ENCODE peak calls at places on chromosomes 16 and 17, in nine cellular contexts. I, S, V, N, E, W, U, T and G are unnamed samples. For H3K4me1, the result is how much of the 10 kb centered on the place peaks cover.

GRCh38 chr17:6374271-6374691 is 60.6 kb downstream of the AIPL1 start:
- DNase-seq in N (no peak), E (no peak), V (peak), T (peak), I (peak), W (no peak), U (peak), S (no peak), G (no peak)

GRCh38 chr17:17492085-17492484 is 4.1 kb downstream of the RASD1 start:
- DNase-seq in U (no peak), W (no peak), V (no peak), S (no peak), N (no peak), E (no peak), I (no peak), T (peak), G (no peak)

GRCh38 chr17:13500947-13501346 is 100.8 kb downstream of the HS3ST3A1 start:
- DNase-seq in T (no peak), N (no peak), U (no peak), I (no peak), W (no peak), S (no peak), E (no peak), V (no peak), G (no peak)

GRCh38 chr16:31063495-31063842 is 10.6 kb downstream of the ZNF668 start:
- DNase-seq in E (no peak), S (no peak), T (no peak), U (no peak), I (no peak), V (no peak), W (no peak), N (no peak), G (no peak)

GRCh38 chr16:70717065-70717464 is 31.2 kb upstream of the MTSS2 start:
- DNase-seq in V (no peak), I (no peak), E (no peak), U (no peak), W (no peak), N (no peak), S (no peak), T (no peak), G (no peak)

GRCh38 chr17:75325827-75326586 is 36.8 kb upstream of the SLC25A19 start:
- DNase-seq in E (no peak), W (no peak), U (no peak), T (peak), S (no peak), N (peak), V (no peak), I (no peak), G (no peak)

GRCh38 chr16:17555176-17555575 is 84.4 kb upstream of the XYLT1 start:
- DNase-seq in V (no peak), W (peak), U (peak), S (no peak), E (no peak), I (no peak), N (peak), T (no peak), G (no peak)

GRCh38 chr16:48542020-48542473 is 67.9 kb downstream of the N4BP1 start:
- DNase-seq in I (peak), U (peak), W (peak), E (peak), S (no peak), T (no peak), N (peak), V (peak), G (peak)

GRCh38 chr17:69245617-69246016 is 17.0 kb upstream of the ABCA10 start:
- DNase-seq in S (no peak), V (no peak), N (no peak), E (no peak), U (no peak), W (no peak), T (no peak), I (no peak), G (no peak)

GRCh38 chr17:77571562-77571981 is 386.9 kb upstream of the TNRC6C start:
- DNase-seq in W (peak), S (no peak), U (no peak), E (peak), I (no peak), N (peak), V (no peak), T (no peak), G (no peak)

GRCh38 chr16:57536306-57537193 is at the start of gene CCDC102A:
- DNase-seq in N (peak), T (peak), U (no peak), I (peak), V (peak), S (no peak), W (peak), E (peak), G (peak)

GRCh38 chr17:7208027-7208571 is 11.5 kb downstream of the DLG4 start:
- DNase-seq in S (no peak), N (no peak), V (peak), T (peak), E (no peak), W (no peak), U (no peak), I (no peak), G (no peak)

GRCh38 chr16:57614546-57615343 is 13.7 kb upstream of the ADGRG1 start:
- DNase-seq in U (no peak), T (peak), S (no peak), I (peak), W (no peak), E (peak), V (no peak), N (no peak), G (peak)

GRCh38 chr16:48153689-48154265 is 2.0 kb downstream of the ABCC12 start:
- DNase-seq in V (no peak), T (no peak), I (no peak), N (no peak), S (no peak), E (no peak), U (no peak), W (no peak), G (no peak)

GRCh38 chr16:55035037-55035436 is 104.4 kb downstream of the IRX5 start:
- DNase-seq in N (peak), I (peak), V (peak), W (no peak), T (peak), E (peak), S (no peak), U (peak), G (no peak)

GRCh38 chr17:41535764-41536481 is 7.8 kb upstream of the KRT19 start:
- DNase-seq in I (peak), W (no peak), N (no peak), S (no peak), T (peak), E (no peak), V (no peak), U (no peak), G (no peak)

GRCh38 chr16:85222151-85222863 is 110.0 kb upstream of the CIBAR2 start:
- DNase-seq in E (no peak), N (no peak), I (no peak), V (peak), W (peak), T (peak), U (no peak), S (no peak), G (no peak)

GRCh38 chr16:10629592-10629963 is 49.2 kb upstream of the EMP2 start:
- DNase-seq in E (no peak), N (no peak), T (peak), W (no peak), U (no peak), V (no peak), I (peak), S (no peak), G (no peak)

GRCh38 chr16:74291577-74292208 is 4.9 kb upstream of the PSMD7 start:
- DNase-seq in W (peak), I (no peak), S (no peak), V (no peak), E (no peak), N (no peak), T (no peak), U (peak), G (no peak)

GRCh38 chr17:59757043-59757824 is 49.8 kb downstream of the VMP1 start:
- DNase-seq in W (no peak), V (no peak), U (no peak), N (peak), E (no peak), I (no peak), S (no peak), T (no peak), G (no peak)

GRCh38 chr17:16243385-16243784 is 26.4 kb downstream of the PIGL start:
- DNase-seq in E (no peak), W (peak), S (no peak), N (no peak), T (peak), V (no peak), I (no peak), U (no peak), G (no peak)

GRCh38 chr17:18997650-18998196 is 6.8 kb downstream of the FAM83G start:
- DNase-seq in W (no peak), N (no peak), E (no peak), I (no peak), T (no peak), U (no peak), S (no peak), V (no peak), G (no peak)

GRCh38 chr17:17868637-17869522 is 32.1 kb upstream of the SREBF1 start:
- DNase-seq in T (peak), W (peak), V (peak), I (no peak), N (no peak), E (no peak), S (no peak), U (no peak), G (peak)

GRCh38 chr17:27818311-27819170 is 18.2 kb upstream of the NOS2 start:
- DNase-seq in T (no peak), N (no peak), V (no peak), W (no peak), U (no peak), E (no peak), I (peak), S (no peak), G (no peak)

GRCh38 chr17:40312131-40312731 is 3.3 kb downstream of the RARA start:
- DNase-seq in N (no peak), I (no peak), E (peak), S (no peak), W (no peak), T (no peak), U (peak), V (no peak), G (peak)

GRCh38 chr17:4834621-4835020 is 1.5 kb downstream of the MINK1 start:
- DNase-seq in E (no peak), W (no peak), N (no peak), S (no peak), U (peak), V (no peak), T (no peak), I (peak), G (peak)

GRCh38 chr17:14745541-14745940 is 444.7 kb downstream of the HS3ST3B1 start:
- DNase-seq in E (no peak), T (no peak), V (no peak), N (peak), U (peak), W (peak), I (no peak), S (no peak), G (no peak)

GRCh38 chr17:50831430-50832064 is 3.8 kb upstream of the WFIKKN2 start:
- DNase-seq in E (no peak), W (no peak), T (peak), U (no peak), V (no peak), S (no peak), I (no peak), N (no peak), G (peak)

GRCh38 chr16:27305839-27306442 is 7.8 kb upstream of the IL4R start:
- DNase-seq in I (no peak), V (no peak), N (no peak), S (no peak), E (no peak), T (no peak), W (no peak), U (no peak), G (no peak)

GRCh38 chr17:62714016-62714777 is 86.7 kb downstream of the MRC2 start:
- DNase-seq in U (no peak), N (peak), T (peak), W (peak), V (no peak), I (no peak), S (no peak), E (no peak), G (no peak)

GRCh38 chr16:27839419-27839818 is 224.1 kb downstream of the GSG1L start:
- DNase-seq in W (no peak), S (no peak), N (peak), E (no peak), T (peak), U (peak), V (no peak), I (no peak), G (no peak)

GRCh38 chr16:57999366-57999970 is 1.0 kb downstream of the ZNF319 start:
- DNase-seq in I (no peak), E (peak), N (peak), W (peak), V (peak), U (peak), T (peak), S (no peak), G (peak)

GRCh38 chr16:66476328-66477027 is 49.4 kb downstream of the BEAN1 start:
- DNase-seq in T (peak), E (peak), N (peak), I (peak), U (no peak), V (no peak), S (no peak), W (no peak), G (no peak)

GRCh38 chr17:80986816-80987480 is 4.7 kb upstream of the CHMP6 start:
- DNase-seq in S (no peak), U (no peak), E (peak), W (no peak), N (no peak), T (peak), I (no peak), V (no peak), G (no peak)

GRCh38 chr17:47990962-47991731 is 20.2 kb downstream of the CDK5RAP3 start:
- DNase-seq in V (peak), W (peak), N (peak), T (peak), U (no peak), E (peak), S (no peak), I (no peak), G (no peak)

GRCh38 chr17:47987240-47987835 is 16.4 kb downstream of the CDK5RAP3 start:
- DNase-seq in V (peak), I (no peak), N (peak), U (no peak), S (no peak), W (no peak), T (peak), E (peak), G (peak)

GRCh38 chr17:47986520-47986919 is 15.6 kb downstream of the CDK5RAP3 start:
- DNase-seq in E (no peak), U (no peak), N (no peak), T (no peak), S (no peak), I (no peak), V (no peak), W (no peak), G (no peak)

GRCh38 chr17:47989700-47990099 is 18.8 kb downstream of the CDK5RAP3 start:
- DNase-seq in S (no peak), I (no peak), T (no peak), E (no peak), V (no peak), W (no peak), N (no peak), U (peak), G (no peak)

DNA sequence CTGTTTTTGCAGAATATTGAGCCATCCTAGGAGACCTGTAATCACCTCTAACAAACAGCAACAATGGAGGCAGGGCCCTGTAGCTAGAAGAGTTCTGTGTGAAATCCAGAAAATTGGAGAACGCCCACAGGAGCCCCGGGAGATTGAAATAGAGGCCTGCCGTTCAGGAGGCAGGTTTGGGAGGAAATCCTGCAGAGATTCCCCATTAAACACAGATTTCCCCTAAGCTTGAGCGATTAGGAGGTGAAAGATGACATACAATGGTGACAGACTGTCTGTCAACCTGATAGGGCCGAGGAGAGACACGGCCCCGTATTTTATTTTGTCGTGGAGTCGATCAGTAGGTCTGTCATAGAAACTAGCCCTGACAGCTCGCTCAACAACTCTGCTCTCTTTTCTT is 18.2 kb downstream of the CDK5RAP3 start:
- DNase-seq in V (no peak), W (no peak), S (no peak), T (no peak), U (no peak), I (no peak), N (no peak), E (no peak), G (no peak)
- H3K4me1 ChIP-seq in V (half or more), W (under half), S (under half), T (under half), U (under half), I (under half), N (under half), E (half or more), G (under half)

DNA sequence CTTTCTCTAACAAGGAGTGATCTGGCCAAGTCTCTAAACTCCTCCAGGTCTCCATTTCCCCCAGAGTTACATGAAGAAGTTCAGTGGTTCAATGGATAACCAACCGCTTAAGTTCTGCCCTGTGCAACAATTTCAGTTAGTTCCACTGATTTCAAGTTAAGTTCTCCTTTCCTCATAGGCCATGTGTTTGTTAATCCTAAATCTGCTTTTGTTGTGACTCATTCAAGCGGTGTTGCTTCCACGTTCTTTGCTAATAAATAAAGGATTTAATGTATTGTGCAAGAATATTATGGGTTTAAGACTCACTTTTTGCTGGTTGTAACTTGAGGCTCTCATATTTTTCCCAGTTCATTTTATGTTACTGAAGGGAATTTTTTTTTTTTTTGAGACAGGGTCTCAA is 36.3 kb downstream of the GNA13 start:
- DNase-seq in S (no peak), T (no peak), W (peak), U (peak), V (no peak), E (no peak), N (peak), I (no peak), G (no peak)
- H3K9ac ChIP-seq in S (no peak), T (no peak), W (no peak), U (no peak), V (no peak), E (no peak), N (no peak), I (no peak), G (no peak)

DNA sequence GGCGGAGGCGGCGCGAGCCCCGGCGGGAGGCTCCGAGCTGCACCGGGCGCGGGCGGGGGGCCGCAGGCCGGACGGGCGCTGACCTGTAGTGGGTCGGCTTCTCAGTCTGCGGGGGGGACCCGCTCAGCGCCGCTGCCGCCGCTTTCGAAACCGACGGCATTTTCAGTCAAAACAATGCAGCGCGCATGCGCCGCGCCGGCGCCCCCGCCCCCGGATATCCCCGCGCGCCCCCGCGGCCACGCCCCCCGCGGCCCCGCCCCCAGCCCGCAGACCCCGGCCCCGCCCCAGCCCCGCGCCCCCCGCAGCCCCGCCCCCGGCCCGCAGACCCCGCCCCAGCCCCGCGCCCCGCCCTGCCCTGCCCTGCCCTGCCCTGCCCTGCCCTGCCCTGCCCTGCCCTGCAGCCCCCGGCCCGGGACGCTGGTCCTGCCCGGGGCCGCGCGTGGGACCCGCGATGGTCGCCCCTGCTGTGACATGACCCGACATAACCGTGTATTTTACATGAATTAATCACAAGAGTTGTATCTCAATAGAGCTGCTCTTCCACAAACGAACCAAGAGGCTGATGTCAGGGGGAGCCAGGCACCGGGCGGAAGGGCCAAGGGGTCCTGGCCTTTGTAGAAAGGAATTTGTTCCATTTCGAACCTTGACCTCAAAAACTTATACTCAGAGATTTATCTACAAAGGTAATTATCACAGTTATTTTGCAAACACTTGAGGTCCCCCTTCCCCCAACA is at the start of gene UNKL:
- DNase-seq in S (no peak), V (peak), I (peak), W (peak), U (no peak), T (peak), N (peak), E (peak), G (peak)
- H3K4me1 ChIP-seq in S (under half), V (under half), I (under half), W (under half), U (under half), T (under half), N (under half), E (under half), G (under half)

GRCh38 chr17:42760652-42761581 is at the start of gene RAMP2:
- DNase-seq in W (no peak), I (no peak), V (peak), E (peak), U (no peak), S (no peak), T (peak), N (peak), G (peak)
- H3K9ac ChIP-seq in W (peak), I (peak), V (no peak), E (no peak), U (no peak), S (no peak), T (no peak), N (no peak), G (peak)

DNA sequence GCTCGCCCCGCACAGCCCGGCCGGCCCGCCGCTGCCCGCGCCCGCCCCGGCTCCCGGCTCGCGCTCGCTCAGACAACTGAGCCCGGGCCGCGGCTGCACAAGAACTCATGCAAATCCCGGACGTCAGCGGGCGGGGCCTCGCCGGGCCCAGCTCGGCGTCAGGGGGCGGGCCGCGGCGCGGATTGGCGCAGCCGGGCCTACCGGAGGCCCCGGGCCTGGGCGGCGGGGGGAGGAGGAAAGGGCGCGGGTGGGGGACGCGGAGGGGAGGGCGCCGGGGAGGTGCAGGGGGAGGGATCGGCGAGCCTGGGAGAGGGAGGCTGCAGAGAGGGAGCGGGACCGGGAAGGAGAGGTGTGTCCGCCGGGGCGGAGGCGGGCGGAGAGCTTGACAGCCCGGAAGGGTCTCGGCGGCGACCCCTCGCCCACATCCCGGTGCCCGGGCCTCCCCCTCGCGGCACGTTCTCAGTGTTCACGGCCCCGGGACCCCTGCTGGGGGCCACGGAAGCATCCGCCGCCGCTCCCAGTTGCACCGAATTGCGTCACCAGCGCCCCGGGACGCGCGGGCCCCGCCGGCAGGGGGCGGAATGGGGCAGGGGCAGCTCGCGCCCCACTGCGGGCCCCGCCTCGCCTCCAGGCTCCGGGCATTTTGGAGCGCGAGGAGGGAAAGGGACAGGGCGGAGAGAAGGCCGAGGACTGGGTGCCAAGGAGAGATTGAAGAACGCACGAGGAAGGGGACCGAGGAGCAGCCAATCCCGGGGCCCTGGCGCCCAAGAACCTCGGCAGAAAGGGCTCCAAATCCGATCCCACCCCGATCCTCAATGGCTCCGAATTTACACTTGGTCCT is at the start of gene CBX4:
- DNase-seq in T (peak), W (peak), I (peak), U (peak), E (peak), V (peak), N (peak), S (no peak), G (peak)
- H3K4me1 ChIP-seq in T (under half), W (under half), I (under half), U (under half), E (half or more), V (under half), N (under half), S (half or more), G (under half)